ENCODE peak calls at places on chromosome X, in five cellular contexts. U is breast epithelium; T is ascending aorta; Z is GM06990; V is CD4-positive, alpha-beta T cell. Y is an unnamed sample.

GRCh38 chrX:41317487-41318208 is 16.3 kb upstream of the DDX3X start:
- DNase-seq in U (no peak), T (no peak), Z (no peak), V (no peak), Y (no peak)

GRCh38 chrX:150158554-150159332 is 204.4 kb upstream of the MAMLD1 start:
- DNase-seq in U (no peak), T (no peak), Z (no peak), V (no peak), Y (no peak)

GRCh38 chrX:99938464-99938863 is 471.6 kb downstream of the PCDH19 start:
- DNase-seq in U (no peak), T (no peak), Z (no peak), V (no peak), Y (no peak)

GRCh38 chrX:31071725-31072124 is at the start of gene FTHL17:
- DNase-seq in U (no peak), T (no peak), Z (no peak), V (no peak), Y (no peak)

GRCh38 chrX:119728487-119728886 is 29.9 kb upstream of the SOWAHD start:
- DNase-seq in U (no peak), T (no peak), Z (no peak), V (no peak), Y (no peak)

GRCh38 chrX:53073115-53073581 is 9.0 kb upstream of the TSPYL2 start:
- DNase-seq in U (no peak), T (no peak), Z (no peak), V (no peak), Y (no peak)

GRCh38 chrX:135893294-135893817 is at the start of the genes CT45A10 and SAGE1:
- DNase-seq in U (no peak), T (no peak), Z (no peak), V (no peak), Y (no peak)

GRCh38 chrX:35890699-35891098 is 28.8 kb upstream of the CFAP47 start:
- DNase-seq in U (no peak), T (no peak), Z (no peak), V (no peak), Y (no peak)

GRCh38 chrX:39900788-39901170 is 197.0 kb downstream of the BCOR start:
- DNase-seq in U (no peak), T (no peak), Z (no peak), V (no peak), Y (no peak)

GRCh38 chrX:118459494-118459893 is 36.1 kb upstream of the DOCK11 start:
- DNase-seq in U (no peak), T (no peak), Z (no peak), V (peak; percentile 0), Y (no peak)

GRCh38 chrX:130173190-130173895 is 1.6 kb downstream of the RAB33A start:
- DNase-seq in U (no peak), T (peak; percentile 18), Z (no peak), V (no peak), Y (peak; percentile 29)

GRCh38 chrX:132209527-132209926 is 9.7 kb downstream of the RAP2C start:
- DNase-seq in U (no peak), T (no peak), Z (no peak), V (no peak), Y (no peak)

GRCh38 chrX:97538745-97539144 is 655.0 kb downstream of the RPA4 start:
- DNase-seq in U (no peak), T (no peak), Z (no peak), V (no peak), Y (no peak)

GRCh38 chrX:5681159-5681558 is 547.5 kb downstream of the NLGN4X start:
- DNase-seq in U (no peak), T (no peak), Z (no peak), V (no peak), Y (no peak)
- TF ChIP-seq CTCF in U (no peak), T (no peak), Z (no peak), V (no peak), Y (no peak)

GRCh38 chrX:42976729-42977366 is 198.9 kb upstream of the PPP1R2C start:
- DNase-seq in U (no peak), T (no peak), Z (no peak), V (no peak), Y (no peak)
- TF ChIP-seq CTCF in U (no peak), T (no peak), Z (no peak), V (no peak), Y (no peak)

DNA sequence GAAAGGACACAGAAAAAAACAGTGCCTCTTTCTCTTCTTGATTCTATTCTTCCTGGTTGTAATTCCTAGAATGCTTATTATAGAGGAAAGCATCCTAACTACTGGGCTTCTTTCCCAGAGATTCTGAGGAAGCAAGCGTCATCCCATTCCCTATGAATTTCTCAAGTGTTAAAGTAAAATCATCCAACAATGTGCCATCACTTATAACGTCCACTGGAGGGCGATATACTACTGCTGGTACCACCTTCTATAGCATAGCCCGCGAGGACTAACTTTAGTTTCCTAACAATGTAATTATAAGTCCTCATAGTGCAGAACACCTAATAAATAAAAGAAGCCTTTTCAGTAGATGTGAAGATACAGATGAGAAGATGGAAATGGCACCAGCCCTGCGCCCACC is 4.4 kb downstream of the CENPVL3 start:
- DNase-seq in U (no peak), T (no peak), Z (no peak), V (no peak), Y (no peak)
- TF ChIP-seq CTCF in U (no peak), T (peak; percentile 16), Z (peak; percentile 65), V (no peak), Y (no peak)

GRCh38 chrX:106401965-106402559 is 209.7 kb upstream of the RADX start:
- DNase-seq in U (no peak), T (no peak), Z (no peak), V (no peak), Y (no peak)

DNA sequence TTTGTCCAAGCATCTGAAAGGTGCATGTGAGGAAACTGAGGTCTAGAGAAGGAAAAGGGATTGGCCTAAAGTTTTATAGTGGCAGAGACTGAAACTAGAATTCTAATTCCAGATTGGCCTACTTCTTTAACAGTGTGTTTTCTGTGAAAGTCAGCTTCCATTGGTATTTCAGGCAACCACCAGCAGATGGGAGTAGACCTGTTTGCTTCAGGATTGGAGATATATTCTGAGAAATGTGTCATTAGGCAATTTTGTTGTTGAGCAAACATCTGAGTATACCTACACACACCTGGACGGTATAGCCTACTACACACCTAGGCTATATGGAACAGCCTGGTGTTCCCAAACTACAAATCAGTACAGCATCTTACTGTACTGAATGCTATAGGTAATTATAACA is 207.3 kb upstream of the RADX start:
- DNase-seq in U (no peak), T (no peak), Z (no peak), V (no peak), Y (no peak)
- TF ChIP-seq CTCF in U (no peak), T (no peak), Z (peak; percentile 15), V (no peak), Y (no peak)